ENCODE peak calls at places on chromosomes 16 and 17, in nine cellular contexts. One of them, this sample, is unnamed.

GRCh38 chr17:68821860-68822693 is 133.1 kb downstream of the ABCA8 start:
- DNase-seq in DND-41: no peak
- DNase-seq in A673: peak; percentile 93
- DNase-seq in esophagus squamous epithelium: no peak
- DNase-seq in endodermal cell: no peak
- DNase-seq in PC-3: peak; percentile 97
- DNase-seq in heart left ventricle: no peak
- DNase-seq in thoracic aorta: no peak
- DNase-seq in naive thymus-derived CD4-positive, alpha-beta T cell: no peak
- DNase-seq in this sample: no peak

GRCh38 chr17:31373150-31374082 is 18.1 kb upstream of the RAB11FIP4 start:
- DNase-seq in thoracic aorta: no peak
- DNase-seq in esophagus squamous epithelium: no peak
- DNase-seq in heart left ventricle: no peak
- DNase-seq in DND-41: peak; percentile 30
- DNase-seq in PC-3: peak; percentile 62
- DNase-seq in endodermal cell: no peak
- DNase-seq in A673: peak; percentile 52
- DNase-seq in naive thymus-derived CD4-positive, alpha-beta T cell: peak; percentile 52
- DNase-seq in this sample: no peak

GRCh38 chr16:1456951-1457350 is 12.6 kb upstream of the CCDC154 start:
- DNase-seq in DND-41: no peak
- DNase-seq in heart left ventricle: no peak
- DNase-seq in PC-3: no peak
- DNase-seq in naive thymus-derived CD4-positive, alpha-beta T cell: no peak
- DNase-seq in A673: no peak
- DNase-seq in endodermal cell: no peak
- DNase-seq in esophagus squamous epithelium: no peak
- DNase-seq in thoracic aorta: no peak
- DNase-seq in this sample: no peak

GRCh38 chr17:82931696-82932060 is 91.9 kb upstream of the ZNF750 start:
- DNase-seq in esophagus squamous epithelium: no peak
- DNase-seq in DND-41: no peak
- DNase-seq in heart left ventricle: no peak
- DNase-seq in endodermal cell: no peak
- DNase-seq in PC-3: peak; percentile 29
- DNase-seq in thoracic aorta: no peak
- DNase-seq in A673: peak; percentile 85
- DNase-seq in naive thymus-derived CD4-positive, alpha-beta T cell: no peak
- DNase-seq in this sample: no peak

GRCh38 chr17:57045868-57046671 is 39.0 kb upstream of the AKAP1 start:
- DNase-seq in PC-3: no peak
- DNase-seq in esophagus squamous epithelium: no peak
- DNase-seq in A673: no peak
- DNase-seq in thoracic aorta: no peak
- DNase-seq in heart left ventricle: peak; percentile 65
- DNase-seq in endodermal cell: peak; percentile 54
- DNase-seq in DND-41: no peak
- DNase-seq in naive thymus-derived CD4-positive, alpha-beta T cell: no peak
- DNase-seq in this sample: peak; percentile 80

GRCh38 chr16:64590516-64590915 is 531.3 kb downstream of the CDH11 start:
- DNase-seq in endodermal cell: no peak
- DNase-seq in heart left ventricle: no peak
- DNase-seq in DND-41: no peak
- DNase-seq in thoracic aorta: no peak
- DNase-seq in esophagus squamous epithelium: no peak
- DNase-seq in A673: no peak
- DNase-seq in PC-3: peak; percentile 4
- DNase-seq in naive thymus-derived CD4-positive, alpha-beta T cell: no peak
- DNase-seq in this sample: no peak

GRCh38 chr16:85517780-85518179 is 95.3 kb upstream of the GSE1 start:
- DNase-seq in heart left ventricle: no peak
- DNase-seq in thoracic aorta: no peak
- DNase-seq in esophagus squamous epithelium: no peak
- DNase-seq in naive thymus-derived CD4-positive, alpha-beta T cell: no peak
- DNase-seq in endodermal cell: peak; percentile 44
- DNase-seq in DND-41: no peak
- DNase-seq in PC-3: no peak
- DNase-seq in A673: no peak
- DNase-seq in this sample: no peak

GRCh38 chr16:22139008-22139407 is 23.3 kb upstream of the SDR42E2 start:
- DNase-seq in naive thymus-derived CD4-positive, alpha-beta T cell: no peak
- DNase-seq in esophagus squamous epithelium: no peak
- DNase-seq in thoracic aorta: no peak
- DNase-seq in endodermal cell: no peak
- DNase-seq in PC-3: peak; percentile 41
- DNase-seq in DND-41: no peak
- DNase-seq in heart left ventricle: no peak
- DNase-seq in A673: no peak
- DNase-seq in this sample: no peak

GRCh38 chr17:20562587-20562986 is 16.9 kb upstream of the CDRT15L2 start:
- DNase-seq in heart left ventricle: no peak
- DNase-seq in endodermal cell: no peak
- DNase-seq in naive thymus-derived CD4-positive, alpha-beta T cell: no peak
- DNase-seq in esophagus squamous epithelium: no peak
- DNase-seq in thoracic aorta: no peak
- DNase-seq in PC-3: no peak
- DNase-seq in A673: no peak
- DNase-seq in DND-41: no peak
- DNase-seq in this sample: no peak

DNA sequence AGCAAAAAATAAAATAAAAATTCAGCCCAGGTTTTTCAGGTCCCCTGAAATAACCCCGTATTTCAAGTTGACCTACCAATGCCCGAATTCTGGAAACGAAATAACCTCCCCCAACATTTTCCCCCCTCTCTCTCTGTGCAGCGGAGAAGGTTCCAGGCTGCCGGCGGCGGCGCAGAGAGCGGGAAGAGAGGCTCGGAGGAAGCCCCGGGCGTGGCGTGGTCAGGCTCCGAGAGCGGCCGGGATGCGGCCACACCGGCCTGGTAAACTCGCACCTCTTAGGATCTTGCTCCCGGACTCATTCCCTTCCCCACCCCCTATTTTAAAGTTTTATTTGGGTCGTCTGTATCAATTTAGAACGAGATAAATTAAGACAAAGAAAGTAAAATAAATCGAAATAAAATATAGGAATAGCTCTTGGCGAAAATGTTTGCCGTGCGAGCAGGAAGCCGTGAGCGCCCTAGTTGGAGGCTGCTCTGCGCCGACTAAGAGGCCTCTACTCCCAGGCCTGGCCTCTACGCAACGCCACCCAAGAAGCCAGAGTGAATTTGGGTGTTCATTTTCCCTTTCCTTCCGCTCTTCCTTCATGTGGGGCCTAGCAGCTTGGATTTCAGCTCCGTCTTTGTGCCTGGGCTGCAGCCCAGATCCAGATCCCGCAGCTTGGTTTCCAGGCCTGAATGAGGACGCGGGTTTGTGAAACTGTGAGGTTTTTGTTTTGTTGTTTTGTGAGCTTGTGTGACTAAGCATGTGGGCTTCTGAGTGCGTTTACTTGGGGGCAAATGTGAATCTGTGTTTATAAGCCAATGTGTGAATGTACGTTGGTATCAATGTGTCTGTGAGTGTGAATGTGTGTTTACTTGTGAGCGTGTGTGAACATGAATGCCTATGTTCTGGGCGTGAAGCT is 1.5 kb upstream of the HOXB6 start:
- DNase-seq in DND-41: no peak
- DNase-seq in esophagus squamous epithelium: no peak
- DNase-seq in heart left ventricle: no peak
- DNase-seq in thoracic aorta: no peak
- DNase-seq in endodermal cell: peak; percentile 66
- DNase-seq in PC-3: no peak
- DNase-seq in A673: no peak
- DNase-seq in naive thymus-derived CD4-positive, alpha-beta T cell: no peak
- DNase-seq in this sample: peak; percentile 49
- H3K4me3 ChIP-seq in DND-41: no peak overlapping the region
- H3K4me3 ChIP-seq in esophagus squamous epithelium: no peak overlapping the region
- H3K4me3 ChIP-seq in heart left ventricle: no peak overlapping the region
- H3K4me3 ChIP-seq in thoracic aorta: no peak overlapping the region
- H3K4me3 ChIP-seq in endodermal cell: no peak overlapping the region
- H3K4me3 ChIP-seq in PC-3: no peak overlapping the region
- H3K4me3 ChIP-seq in A673: no peak overlapping the region
- H3K4me3 ChIP-seq in naive thymus-derived CD4-positive, alpha-beta T cell: no peak overlapping the region
- H3K4me3 ChIP-seq in this sample: no peak overlapping the region

GRCh38 chr17:78269893-78270490 is 38.6 kb downstream of the TMEM235 start:
- DNase-seq in thoracic aorta: no peak
- DNase-seq in endodermal cell: peak; percentile 74
- DNase-seq in DND-41: no peak
- DNase-seq in esophagus squamous epithelium: no peak
- DNase-seq in A673: no peak
- DNase-seq in PC-3: no peak
- DNase-seq in heart left ventricle: no peak
- DNase-seq in naive thymus-derived CD4-positive, alpha-beta T cell: no peak
- DNase-seq in this sample: no peak

GRCh38 chr17:78271419-78272160 is 40.2 kb downstream of the TMEM235 start:
- DNase-seq in heart left ventricle: no peak
- DNase-seq in endodermal cell: peak; percentile 73
- DNase-seq in DND-41: no peak
- DNase-seq in PC-3: no peak
- DNase-seq in thoracic aorta: no peak
- DNase-seq in esophagus squamous epithelium: no peak
- DNase-seq in A673: no peak
- DNase-seq in naive thymus-derived CD4-positive, alpha-beta T cell: no peak
- DNase-seq in this sample: no peak

GRCh38 chr17:78267257-78268073 is 36.0 kb downstream of the TMEM235 start:
- DNase-seq in A673: no peak
- DNase-seq in naive thymus-derived CD4-positive, alpha-beta T cell: no peak
- DNase-seq in endodermal cell: peak; percentile 68
- DNase-seq in DND-41: no peak
- DNase-seq in esophagus squamous epithelium: no peak
- DNase-seq in thoracic aorta: no peak
- DNase-seq in PC-3: no peak
- DNase-seq in heart left ventricle: no peak
- DNase-seq in this sample: no peak

GRCh38 chr17:78268191-78268874 is 36.9 kb downstream of the TMEM235 start:
- DNase-seq in esophagus squamous epithelium: no peak
- DNase-seq in naive thymus-derived CD4-positive, alpha-beta T cell: no peak
- DNase-seq in PC-3: no peak
- DNase-seq in A673: no peak
- DNase-seq in heart left ventricle: no peak
- DNase-seq in DND-41: no peak
- DNase-seq in thoracic aorta: no peak
- DNase-seq in endodermal cell: peak; percentile 74
- DNase-seq in this sample: no peak

GRCh38 chr17:78268960-78269892 is 37.8 kb downstream of the TMEM235 start:
- DNase-seq in esophagus squamous epithelium: no peak
- DNase-seq in A673: no peak
- DNase-seq in naive thymus-derived CD4-positive, alpha-beta T cell: no peak
- DNase-seq in PC-3: no peak
- DNase-seq in thoracic aorta: no peak
- DNase-seq in DND-41: no peak
- DNase-seq in endodermal cell: peak; percentile 90
- DNase-seq in heart left ventricle: no peak
- DNase-seq in this sample: no peak
- H3K4me3 ChIP-seq in esophagus squamous epithelium: no peak overlapping the region
- H3K4me3 ChIP-seq in A673: no peak overlapping the region
- H3K4me3 ChIP-seq in naive thymus-derived CD4-positive, alpha-beta T cell: no peak overlapping the region
- H3K4me3 ChIP-seq in PC-3: no peak overlapping the region
- H3K4me3 ChIP-seq in thoracic aorta: no peak overlapping the region
- H3K4me3 ChIP-seq in DND-41: no peak overlapping the region
- H3K4me3 ChIP-seq in endodermal cell: no peak overlapping the region
- H3K4me3 ChIP-seq in heart left ventricle: no peak overlapping the region
- H3K4me3 ChIP-seq in this sample: no peak overlapping the region

DNA sequence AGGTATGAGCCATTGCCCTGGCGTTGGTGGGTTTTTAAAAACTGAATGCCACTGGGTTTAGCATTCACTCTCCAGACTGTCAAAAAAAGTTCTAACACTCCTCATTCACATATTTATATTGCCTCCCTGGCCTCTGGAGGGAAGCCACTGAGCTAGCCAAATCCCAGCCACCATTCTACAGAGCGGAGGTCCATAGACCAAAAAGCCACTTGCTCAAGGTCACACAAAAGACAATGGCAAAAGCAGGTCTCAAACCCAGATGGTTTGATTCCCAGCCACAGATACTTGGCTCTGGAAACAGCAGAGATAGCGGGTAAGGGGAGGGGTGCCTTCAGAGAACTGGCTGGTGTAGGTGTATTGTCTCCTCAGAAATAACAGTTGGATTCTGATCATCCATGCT is 18.0 kb upstream of the CDIPT start:
- DNase-seq in esophagus squamous epithelium: no peak
- DNase-seq in DND-41: no peak
- DNase-seq in PC-3: no peak
- DNase-seq in naive thymus-derived CD4-positive, alpha-beta T cell: no peak
- DNase-seq in endodermal cell: no peak
- DNase-seq in heart left ventricle: no peak
- DNase-seq in A673: no peak
- DNase-seq in thoracic aorta: no peak
- DNase-seq in this sample: no peak
- H3K4me3 ChIP-seq in esophagus squamous epithelium: no peak overlapping the region
- H3K4me3 ChIP-seq in DND-41: no peak overlapping the region
- H3K4me3 ChIP-seq in PC-3: no peak overlapping the region
- H3K4me3 ChIP-seq in naive thymus-derived CD4-positive, alpha-beta T cell: no peak overlapping the region
- H3K4me3 ChIP-seq in endodermal cell: no peak overlapping the region
- H3K4me3 ChIP-seq in heart left ventricle: no peak overlapping the region
- H3K4me3 ChIP-seq in A673: no peak overlapping the region
- H3K4me3 ChIP-seq in thoracic aorta: no peak overlapping the region
- H3K4me3 ChIP-seq in this sample: no peak overlapping the region

GRCh38 chr16:30941600-30942420 is 7.1 kb upstream of the ORAI3 start:
- DNase-seq in esophagus squamous epithelium: no peak
- DNase-seq in PC-3: peak; percentile 65
- DNase-seq in A673: peak; percentile 70
- DNase-seq in DND-41: peak; percentile 58
- DNase-seq in thoracic aorta: no peak
- DNase-seq in heart left ventricle: peak; percentile 88
- DNase-seq in endodermal cell: peak; percentile 93
- DNase-seq in naive thymus-derived CD4-positive, alpha-beta T cell: peak; percentile 49
- DNase-seq in this sample: peak; percentile 95

GRCh38 chr16:30937692-30938091 is 11.2 kb upstream of the ORAI3 start:
- DNase-seq in esophagus squamous epithelium: no peak
- DNase-seq in PC-3: no peak
- DNase-seq in thoracic aorta: no peak
- DNase-seq in DND-41: peak; percentile 74
- DNase-seq in heart left ventricle: no peak
- DNase-seq in naive thymus-derived CD4-positive, alpha-beta T cell: no peak
- DNase-seq in A673: no peak
- DNase-seq in endodermal cell: peak; percentile 24
- DNase-seq in this sample: no peak

GRCh38 chr16:30944352-30944751 is 4.5 kb upstream of the ORAI3 start:
- DNase-seq in naive thymus-derived CD4-positive, alpha-beta T cell: no peak
- DNase-seq in DND-41: no peak
- DNase-seq in esophagus squamous epithelium: no peak
- DNase-seq in heart left ventricle: no peak
- DNase-seq in PC-3: no peak
- DNase-seq in thoracic aorta: no peak
- DNase-seq in endodermal cell: no peak
- DNase-seq in A673: no peak
- DNase-seq in this sample: no peak

GRCh38 chr16:30946671-30947532 is 2.0 kb upstream of the ORAI3 start:
- DNase-seq in heart left ventricle: peak; percentile 66
- DNase-seq in DND-41: no peak
- DNase-seq in esophagus squamous epithelium: no peak
- DNase-seq in naive thymus-derived CD4-positive, alpha-beta T cell: no peak
- DNase-seq in thoracic aorta: no peak
- DNase-seq in endodermal cell: peak; percentile 60
- DNase-seq in A673: no peak
- DNase-seq in PC-3: no peak
- DNase-seq in this sample: no peak

DNA sequence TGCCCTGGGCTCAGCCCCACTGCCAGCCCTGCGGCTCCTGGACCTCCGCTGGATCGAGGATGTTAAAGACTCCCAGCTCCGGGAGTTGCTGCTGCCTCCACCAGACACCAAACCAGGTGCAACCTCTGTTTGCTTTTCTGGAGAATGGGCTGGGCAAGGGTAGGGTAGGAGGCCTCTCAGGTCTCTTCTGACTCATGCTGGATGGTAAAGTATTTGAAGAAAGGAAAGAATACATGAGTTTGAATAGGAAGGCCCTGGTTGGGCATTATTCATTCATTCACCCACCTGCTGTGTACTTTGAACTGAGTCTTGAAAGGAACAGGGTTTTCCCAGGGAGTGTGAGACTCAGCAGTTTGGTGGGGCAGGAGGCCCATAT is 6.5 kb upstream of the ORAI3 start:
- DNase-seq in endodermal cell: peak; percentile 55
- DNase-seq in DND-41: no peak
- DNase-seq in A673: no peak
- DNase-seq in PC-3: no peak
- DNase-seq in heart left ventricle: no peak
- DNase-seq in naive thymus-derived CD4-positive, alpha-beta T cell: no peak
- DNase-seq in esophagus squamous epithelium: no peak
- DNase-seq in thoracic aorta: no peak
- DNase-seq in this sample: no peak
- H3K4me3 ChIP-seq in endodermal cell: no peak overlapping the region
- H3K4me3 ChIP-seq in DND-41: no peak overlapping the region
- H3K4me3 ChIP-seq in A673: no peak overlapping the region
- H3K4me3 ChIP-seq in PC-3: no peak overlapping the region
- H3K4me3 ChIP-seq in heart left ventricle: no peak overlapping the region
- H3K4me3 ChIP-seq in naive thymus-derived CD4-positive, alpha-beta T cell: no peak overlapping the region
- H3K4me3 ChIP-seq in esophagus squamous epithelium: no peak overlapping the region
- H3K4me3 ChIP-seq in thoracic aorta: no peak overlapping the region
- H3K4me3 ChIP-seq in this sample: peak overlapping the region; percentile 39